ENCODE peak calls at places on chromosomes 12 and 14, in seven cellular contexts. One of them, this sample, is unnamed.

GRCh38 chr14:97116546-97116945 is 319.4 kb downstream of the VRK1 start:
- DNase-seq in heart left ventricle: no peak
- DNase-seq in effector memory CD4-positive, alpha-beta T cell: no peak
- DNase-seq in fibroblast of lung: no peak
- DNase-seq in A549: no peak
- DNase-seq in lower leg skin: no peak
- DNase-seq in WERI-Rb-1: no peak
- DNase-seq in this sample: no peak

GRCh38 chr14:31785574-31785973 is 224.4 kb downstream of the NUBPL start:
- DNase-seq in heart left ventricle: no peak
- DNase-seq in effector memory CD4-positive, alpha-beta T cell: no peak
- DNase-seq in fibroblast of lung: no peak
- DNase-seq in A549: no peak
- DNase-seq in lower leg skin: no peak
- DNase-seq in WERI-Rb-1: no peak
- DNase-seq in this sample: no peak

GRCh38 chr12:48351022-48351708 is 446 bp upstream of the ZNF641 start:
- DNase-seq in heart left ventricle: peak; percentile 79
- DNase-seq in effector memory CD4-positive, alpha-beta T cell: no peak
- DNase-seq in fibroblast of lung: peak; percentile 53
- DNase-seq in A549: peak; percentile 74
- DNase-seq in lower leg skin: peak; percentile 60
- DNase-seq in WERI-Rb-1: no peak
- DNase-seq in this sample: peak; percentile 81

GRCh38 chr12:29039013-29039412 is 110.1 kb upstream of the FAR2 start:
- DNase-seq in heart left ventricle: no peak
- DNase-seq in effector memory CD4-positive, alpha-beta T cell: no peak
- DNase-seq in fibroblast of lung: peak; percentile 96
- DNase-seq in A549: no peak
- DNase-seq in lower leg skin: peak; percentile 22
- DNase-seq in WERI-Rb-1: no peak
- DNase-seq in this sample: peak; percentile 93

GRCh38 chr14:105325716-105326567 is 11.4 kb downstream of the PACS2 start:
- DNase-seq in heart left ventricle: no peak
- DNase-seq in effector memory CD4-positive, alpha-beta T cell: no peak
- DNase-seq in fibroblast of lung: no peak
- DNase-seq in A549: no peak
- DNase-seq in lower leg skin: no peak
- DNase-seq in WERI-Rb-1: no peak
- DNase-seq in this sample: no peak

GRCh38 chr14:38755036-38755435 is 348.0 kb downstream of the SEC23A start:
- DNase-seq in heart left ventricle: no peak
- DNase-seq in effector memory CD4-positive, alpha-beta T cell: no peak
- DNase-seq in fibroblast of lung: no peak
- DNase-seq in A549: no peak
- DNase-seq in lower leg skin: no peak
- DNase-seq in WERI-Rb-1: no peak
- DNase-seq in this sample: no peak

GRCh38 chr12:108517288-108518100 is 2.4 kb downstream of the FICD start:
- DNase-seq in heart left ventricle: no peak
- DNase-seq in effector memory CD4-positive, alpha-beta T cell: no peak
- DNase-seq in fibroblast of lung: no peak
- DNase-seq in A549: no peak
- DNase-seq in lower leg skin: no peak
- DNase-seq in WERI-Rb-1: no peak
- DNase-seq in this sample: no peak

GRCh38 chr14:105591052-105591451 is 64.7 kb downstream of the TMEM121 start:
- DNase-seq in heart left ventricle: no peak
- DNase-seq in effector memory CD4-positive, alpha-beta T cell: no peak
- DNase-seq in fibroblast of lung: no peak
- DNase-seq in A549: no peak
- DNase-seq in lower leg skin: no peak
- DNase-seq in WERI-Rb-1: no peak
- DNase-seq in this sample: no peak

GRCh38 chr12:93638954-93639353 is 38.2 kb upstream of the CRADD start:
- DNase-seq in heart left ventricle: no peak
- DNase-seq in effector memory CD4-positive, alpha-beta T cell: no peak
- DNase-seq in fibroblast of lung: no peak
- DNase-seq in A549: no peak
- DNase-seq in lower leg skin: no peak
- DNase-seq in WERI-Rb-1: peak; percentile 47
- DNase-seq in this sample: no peak

GRCh38 chr12:124792961-124793441 is 70.7 kb downstream of the SCARB1 start:
- DNase-seq in heart left ventricle: no peak
- DNase-seq in effector memory CD4-positive, alpha-beta T cell: no peak
- DNase-seq in fibroblast of lung: no peak
- DNase-seq in A549: no peak
- DNase-seq in lower leg skin: no peak
- DNase-seq in WERI-Rb-1: no peak
- DNase-seq in this sample: no peak

GRCh38 chr12:123431951-123432886 is 4.3 kb downstream of the RILPL2 start:
- DNase-seq in heart left ventricle: no peak
- DNase-seq in effector memory CD4-positive, alpha-beta T cell: peak; percentile 36
- DNase-seq in fibroblast of lung: no peak
- DNase-seq in A549: no peak
- DNase-seq in lower leg skin: no peak
- DNase-seq in WERI-Rb-1: no peak
- DNase-seq in this sample: no peak

GRCh38 chr12:75437564-75437963 is 43.0 kb upstream of the GLIPR1 start:
- DNase-seq in heart left ventricle: no peak
- DNase-seq in effector memory CD4-positive, alpha-beta T cell: no peak
- DNase-seq in fibroblast of lung: peak; percentile 49
- DNase-seq in A549: peak; percentile 14
- DNase-seq in lower leg skin: no peak
- DNase-seq in WERI-Rb-1: no peak
- DNase-seq in this sample: no peak

GRCh38 chr14:24382103-24382377 is 14.1 kb downstream of the NFATC4 start:
- DNase-seq in heart left ventricle: no peak
- DNase-seq in effector memory CD4-positive, alpha-beta T cell: no peak
- DNase-seq in fibroblast of lung: no peak
- DNase-seq in A549: no peak
- DNase-seq in lower leg skin: no peak
- DNase-seq in WERI-Rb-1: no peak
- DNase-seq in this sample: no peak

GRCh38 chr14:56555921-56556570 is 23.6 kb upstream of the TMEM260 start:
- DNase-seq in heart left ventricle: no peak
- DNase-seq in effector memory CD4-positive, alpha-beta T cell: no peak
- DNase-seq in fibroblast of lung: peak; percentile 68
- DNase-seq in A549: peak; percentile 58
- DNase-seq in lower leg skin: no peak
- DNase-seq in WERI-Rb-1: no peak
- DNase-seq in this sample: peak; percentile 10

GRCh38 chr14:88879016-88879415 is 54.6 kb downstream of the TTC8 start:
- DNase-seq in heart left ventricle: no peak
- DNase-seq in effector memory CD4-positive, alpha-beta T cell: no peak
- DNase-seq in fibroblast of lung: peak; percentile 83
- DNase-seq in A549: peak; percentile 27
- DNase-seq in lower leg skin: no peak
- DNase-seq in WERI-Rb-1: no peak
- DNase-seq in this sample: peak; percentile 71

GRCh38 chr14:100382106-100382455 is 58.9 kb downstream of the SLC25A47 start:
- DNase-seq in heart left ventricle: no peak
- DNase-seq in effector memory CD4-positive, alpha-beta T cell: no peak
- DNase-seq in fibroblast of lung: no peak
- DNase-seq in A549: no peak
- DNase-seq in lower leg skin: no peak
- DNase-seq in WERI-Rb-1: no peak
- DNase-seq in this sample: no peak

GRCh38 chr12:92927436-92928116 is 1.5 kb downstream of the EEA1 start:
- DNase-seq in heart left ventricle: no peak
- DNase-seq in effector memory CD4-positive, alpha-beta T cell: no peak
- DNase-seq in fibroblast of lung: peak; percentile 69
- DNase-seq in A549: peak; percentile 45
- DNase-seq in lower leg skin: no peak
- DNase-seq in WERI-Rb-1: no peak
- DNase-seq in this sample: peak; percentile 75

GRCh38 chr14:82642425-82642824 is 1108.8 kb upstream of the SEL1L start:
- DNase-seq in heart left ventricle: no peak
- DNase-seq in effector memory CD4-positive, alpha-beta T cell: no peak
- DNase-seq in fibroblast of lung: peak; percentile 28
- DNase-seq in A549: peak; percentile 61
- DNase-seq in lower leg skin: no peak
- DNase-seq in WERI-Rb-1: no peak
- DNase-seq in this sample: peak; percentile 20

GRCh38 chr14:63273091-63273490 is 45.6 kb downstream of the GPHB5 start:
- DNase-seq in heart left ventricle: no peak
- DNase-seq in effector memory CD4-positive, alpha-beta T cell: no peak
- DNase-seq in fibroblast of lung: no peak
- DNase-seq in A549: no peak
- DNase-seq in lower leg skin: no peak
- DNase-seq in WERI-Rb-1: no peak
- DNase-seq in this sample: no peak

GRCh38 chr12:62873826-62874448 is 61.0 kb downstream of the PPM1H start:
- DNase-seq in heart left ventricle: no peak
- DNase-seq in effector memory CD4-positive, alpha-beta T cell: no peak
- DNase-seq in fibroblast of lung: no peak
- DNase-seq in A549: no peak
- DNase-seq in lower leg skin: no peak
- DNase-seq in WERI-Rb-1: no peak
- DNase-seq in this sample: no peak

GRCh38 chr14:68473050-68473449 is 319.8 kb downstream of the ZFP36L1 start:
- DNase-seq in heart left ventricle: no peak
- DNase-seq in effector memory CD4-positive, alpha-beta T cell: no peak
- DNase-seq in fibroblast of lung: no peak
- DNase-seq in A549: no peak
- DNase-seq in lower leg skin: no peak
- DNase-seq in WERI-Rb-1: no peak
- DNase-seq in this sample: no peak

GRCh38 chr12:81465881-81466280 is 293.3 kb downstream of the PPFIA2 start:
- DNase-seq in heart left ventricle: no peak
- DNase-seq in effector memory CD4-positive, alpha-beta T cell: no peak
- DNase-seq in fibroblast of lung: no peak
- DNase-seq in A549: no peak
- DNase-seq in lower leg skin: no peak
- DNase-seq in WERI-Rb-1: no peak
- DNase-seq in this sample: no peak

DNA sequence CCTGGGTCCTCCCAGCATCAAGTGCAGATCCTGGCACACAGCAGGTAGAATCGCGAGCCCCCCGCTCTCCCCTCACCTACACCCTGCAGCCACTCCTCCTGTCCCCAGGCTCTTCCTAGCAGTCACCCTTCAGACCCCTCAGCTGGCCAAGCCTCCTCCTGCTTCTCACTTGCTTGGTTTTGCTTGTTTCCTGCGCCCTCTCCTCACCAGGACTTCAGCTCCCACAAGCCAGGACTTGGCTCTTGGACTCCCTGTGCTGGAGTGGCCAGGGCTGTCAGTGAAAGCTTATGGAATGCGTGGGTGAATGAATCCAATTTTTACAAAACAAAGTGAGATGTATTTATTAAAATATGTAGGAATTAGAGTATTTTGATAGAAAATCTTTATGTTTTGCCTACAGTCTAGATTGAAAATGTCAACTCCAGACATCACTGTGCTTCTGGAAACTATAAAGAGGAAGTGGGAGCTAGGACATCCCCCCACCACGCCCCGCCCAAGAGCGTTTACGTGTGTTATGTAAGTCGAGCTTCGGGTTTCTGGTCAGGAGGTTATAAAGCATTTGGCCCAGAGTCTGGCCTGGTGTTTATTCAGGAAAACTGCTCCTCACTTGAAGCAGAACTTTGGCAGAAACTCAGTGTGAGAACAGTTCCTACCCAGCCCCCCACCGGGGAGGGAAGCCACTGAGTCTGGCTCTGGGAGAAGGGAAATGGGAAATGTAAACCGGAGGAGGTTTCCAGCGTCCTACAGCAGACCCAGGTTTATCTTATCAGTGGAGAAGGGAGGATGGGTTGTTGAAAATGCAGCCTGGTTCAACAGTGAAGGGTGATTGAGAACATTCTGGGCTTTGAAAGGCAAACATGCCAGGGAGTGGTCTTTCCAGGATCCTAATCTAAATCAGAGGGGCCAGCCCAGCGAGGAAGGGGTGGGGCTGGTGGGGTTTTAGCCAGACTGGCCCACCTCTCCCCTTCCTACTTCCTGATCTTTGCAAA is 8.8 kb downstream of the ALDH2 start:
- DNase-seq in heart left ventricle: peak; percentile 90
- DNase-seq in effector memory CD4-positive, alpha-beta T cell: no peak
- DNase-seq in fibroblast of lung: peak; percentile 93
- DNase-seq in A549: peak; percentile 82
- DNase-seq in lower leg skin: peak; percentile 83
- DNase-seq in WERI-Rb-1: no peak
- DNase-seq in this sample: peak; percentile 66
- H3K4me3 ChIP-seq in heart left ventricle: peak overlapping the region; percentile 24
- H3K4me3 ChIP-seq in effector memory CD4-positive, alpha-beta T cell: no peak overlapping the region
- H3K4me3 ChIP-seq in fibroblast of lung: peak overlapping the region; percentile 21
- H3K4me3 ChIP-seq in A549: no peak overlapping the region
- H3K4me3 ChIP-seq in lower leg skin: no peak overlapping the region
- H3K4me3 ChIP-seq in WERI-Rb-1: no peak overlapping the region
- H3K4me3 ChIP-seq in this sample: no peak overlapping the region

GRCh38 chr14:75254901-75255300 is 23.7 kb upstream of the FOS start:
- DNase-seq in heart left ventricle: no peak
- DNase-seq in effector memory CD4-positive, alpha-beta T cell: no peak
- DNase-seq in fibroblast of lung: no peak
- DNase-seq in A549: no peak
- DNase-seq in lower leg skin: peak; percentile 60
- DNase-seq in WERI-Rb-1: no peak
- DNase-seq in this sample: no peak
- H3K4me3 ChIP-seq in heart left ventricle: no peak overlapping the region
- H3K4me3 ChIP-seq in effector memory CD4-positive, alpha-beta T cell: no peak overlapping the region
- H3K4me3 ChIP-seq in fibroblast of lung: no peak overlapping the region
- H3K4me3 ChIP-seq in A549: no peak overlapping the region
- H3K4me3 ChIP-seq in lower leg skin: no peak overlapping the region
- H3K4me3 ChIP-seq in WERI-Rb-1: no peak overlapping the region
- H3K4me3 ChIP-seq in this sample: no peak overlapping the region

GRCh38 chr12:66217342-66217929 is 28.4 kb downstream of the IRAK3 start:
- DNase-seq in heart left ventricle: no peak
- DNase-seq in effector memory CD4-positive, alpha-beta T cell: no peak
- DNase-seq in fibroblast of lung: no peak
- DNase-seq in A549: no peak
- DNase-seq in lower leg skin: no peak
- DNase-seq in WERI-Rb-1: no peak
- DNase-seq in this sample: no peak
- H3K4me3 ChIP-seq in heart left ventricle: no peak overlapping the region
- H3K4me3 ChIP-seq in effector memory CD4-positive, alpha-beta T cell: no peak overlapping the region
- H3K4me3 ChIP-seq in fibroblast of lung: no peak overlapping the region
- H3K4me3 ChIP-seq in A549: no peak overlapping the region
- H3K4me3 ChIP-seq in lower leg skin: no peak overlapping the region
- H3K4me3 ChIP-seq in WERI-Rb-1: no peak overlapping the region
- H3K4me3 ChIP-seq in this sample: no peak overlapping the region

GRCh38 chr14:67187826-67188225 is 1.4 kb upstream of the GARIN2 start:
- DNase-seq in heart left ventricle: no peak
- DNase-seq in effector memory CD4-positive, alpha-beta T cell: no peak
- DNase-seq in fibroblast of lung: peak; percentile 37
- DNase-seq in A549: peak; percentile 29
- DNase-seq in lower leg skin: no peak
- DNase-seq in WERI-Rb-1: peak; percentile 30
- DNase-seq in this sample: peak; percentile 53

GRCh38 chr14:67187210-67187609 is 2.0 kb upstream of the GARIN2 start:
- DNase-seq in heart left ventricle: no peak
- DNase-seq in effector memory CD4-positive, alpha-beta T cell: no peak
- DNase-seq in fibroblast of lung: peak; percentile 63
- DNase-seq in A549: peak; percentile 68
- DNase-seq in lower leg skin: no peak
- DNase-seq in WERI-Rb-1: no peak
- DNase-seq in this sample: peak; percentile 70

GRCh38 chr14:67188326-67188725 is 914 bp upstream of the GARIN2 start:
- DNase-seq in heart left ventricle: no peak
- DNase-seq in effector memory CD4-positive, alpha-beta T cell: no peak
- DNase-seq in fibroblast of lung: no peak
- DNase-seq in A549: no peak
- DNase-seq in lower leg skin: no peak
- DNase-seq in WERI-Rb-1: no peak
- DNase-seq in this sample: no peak

GRCh38 chr14:67186789-67187188 is 2.5 kb upstream of the GARIN2 start:
- DNase-seq in heart left ventricle: no peak
- DNase-seq in effector memory CD4-positive, alpha-beta T cell: no peak
- DNase-seq in fibroblast of lung: peak; percentile 12
- DNase-seq in A549: no peak
- DNase-seq in lower leg skin: no peak
- DNase-seq in WERI-Rb-1: no peak
- DNase-seq in this sample: no peak

GRCh38 chr14:67191768-67192290 is 2.6 kb downstream of the GARIN2 start:
- DNase-seq in heart left ventricle: no peak
- DNase-seq in effector memory CD4-positive, alpha-beta T cell: no peak
- DNase-seq in fibroblast of lung: no peak
- DNase-seq in A549: no peak
- DNase-seq in lower leg skin: no peak
- DNase-seq in WERI-Rb-1: no peak
- DNase-seq in this sample: peak; percentile 20
- H3K4me3 ChIP-seq in heart left ventricle: no peak overlapping the region
- H3K4me3 ChIP-seq in effector memory CD4-positive, alpha-beta T cell: no peak overlapping the region
- H3K4me3 ChIP-seq in fibroblast of lung: no peak overlapping the region
- H3K4me3 ChIP-seq in A549: no peak overlapping the region
- H3K4me3 ChIP-seq in lower leg skin: no peak overlapping the region
- H3K4me3 ChIP-seq in WERI-Rb-1: no peak overlapping the region
- H3K4me3 ChIP-seq in this sample: no peak overlapping the region